ENCODE peak calls at places on chromosomes 5 and 9, in four cellular contexts. C, L, S and X are unnamed samples.

GRCh38 chr5:76403963-76404693 is 1.0 kb downstream of the IQGAP2 start:
- DNase-seq in C (peak; percentile 25), S (peak; percentile 16), L (peak; percentile 79), X (no peak)

GRCh38 chr5:11912-12311 is 80.1 kb upstream of the PLEKHG4B start:
- DNase-seq in C (peak; percentile 45), L (no peak), S (no peak), X (no peak)

GRCh38 chr5:172504736-172505402 is 50.5 kb upstream of the SH3PXD2B start:
- DNase-seq in S (peak; percentile 44), L (no peak), C (no peak), X (peak; percentile 36)

GRCh38 chr5:32709789-32710334 is 1.3 kb upstream of the NPR3 start:
- DNase-seq in L (peak; percentile 47), S (peak; percentile 80), C (peak; percentile 86), X (no peak)

GRCh38 chr9:124306098-124306735 is 48.5 kb downstream of the NEK6 start:
- DNase-seq in L (no peak), S (no peak), C (peak; percentile 75), X (no peak)

GRCh38 chr9:38680827-38681226 is 39.1 kb downstream of the FAM240B start:
- DNase-seq in C (no peak), L (no peak), S (no peak), X (no peak)

GRCh38 chr9:129549684-129550083 is 71.2 kb downstream of the C9orf50 start:
- DNase-seq in S (no peak), C (peak; percentile 67), L (no peak), X (no peak)

GRCh38 chr9:74499111-74499601 is 2.0 kb downstream of the RORB start:
- DNase-seq in S (no peak), C (no peak), L (no peak), X (no peak)

GRCh38 chr9:78023003-78023741 is 8.4 kb downstream of the GNAQ start:
- DNase-seq in L (peak; percentile 48), S (no peak), C (peak; percentile 53), X (no peak)

GRCh38 chr9:99023831-99024230 is 80.1 kb downstream of the COL15A1 start:
- DNase-seq in C (no peak), L (no peak), S (peak; percentile 44), X (no peak)

GRCh38 chr5:1312206-1312605 is 17.3 kb upstream of the TERT start:
- DNase-seq in L (no peak), S (no peak), C (no peak), X (peak; percentile 33)

GRCh38 chr5:1314564-1314982 is 19.7 kb upstream of the TERT start:
- DNase-seq in S (no peak), C (no peak), L (peak; percentile 19), X (peak; percentile 77)

GRCh38 chr5:1311443-1312055 is 16.7 kb upstream of the TERT start:
- DNase-seq in C (no peak), L (no peak), S (no peak), X (peak; percentile 40)

GRCh38 chr5:1312993-1313833 is 18.3 kb upstream of the TERT start:
- DNase-seq in L (peak; percentile 23), C (no peak), S (no peak), X (peak; percentile 78)

GRCh38 chr5:1310118-1310517 is 15.2 kb upstream of the TERT start:
- DNase-seq in S (no peak), L (no peak), C (no peak), X (no peak)
- H3K9me3 ChIP-seq in S (no peaks in the 10 kb centered on the region), L (no peaks in the 10 kb centered on the region), C (no peaks in the 10 kb centered on the region), X (no peaks in the 10 kb centered on the region)

GRCh38 chr5:75034137-75034739 is 18.1 kb downstream of the GCNT4 start:
- DNase-seq in S (no peak), C (no peak), L (peak; percentile 48), X (no peak)
- TF ChIP-seq EP300 in S (no peak), C (no peak), L (no peak), X (no peak)

DNA sequence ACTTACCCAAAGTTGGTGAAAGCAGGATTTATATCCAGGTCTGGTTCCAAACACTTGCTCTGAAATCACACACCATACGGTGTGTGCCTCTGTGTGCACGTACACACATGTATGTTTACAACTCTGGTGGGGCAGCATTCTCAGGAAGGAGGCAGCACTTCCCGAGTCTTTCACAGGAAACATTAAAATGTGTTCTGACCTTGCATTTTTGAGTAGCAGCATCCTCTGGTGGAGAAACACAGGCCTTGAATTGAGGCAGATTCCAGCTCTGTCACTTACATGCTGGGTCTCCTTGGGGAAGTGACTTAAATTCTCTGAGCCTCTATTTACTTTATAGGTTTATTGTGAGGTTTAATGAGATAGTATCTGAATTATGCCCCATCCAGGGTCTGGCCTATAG is 126.4 kb downstream of the RGS3 start:
- DNase-seq in S (no peak), C (peak; percentile 68), L (no peak), X (no peak)
- H3K4me1 ChIP-seq in S (peaks cover 40% of the 10 kb centered on the region), C (peaks cover 21% of the 10 kb centered on the region), L (peaks cover 93% of the 10 kb centered on the region), X (peaks cover 89% of the 10 kb centered on the region)

GRCh38 chr9:137956039-137956438 is 78.5 kb downstream of the CACNA1B start:
- DNase-seq in S (no peak), L (no peak), C (no peak), X (no peak)
- H3K9me3 ChIP-seq in S (no peaks in the 10 kb centered on the region), L (no peaks in the 10 kb centered on the region), C (no peaks in the 10 kb centered on the region), X (no peaks in the 10 kb centered on the region)

DNA sequence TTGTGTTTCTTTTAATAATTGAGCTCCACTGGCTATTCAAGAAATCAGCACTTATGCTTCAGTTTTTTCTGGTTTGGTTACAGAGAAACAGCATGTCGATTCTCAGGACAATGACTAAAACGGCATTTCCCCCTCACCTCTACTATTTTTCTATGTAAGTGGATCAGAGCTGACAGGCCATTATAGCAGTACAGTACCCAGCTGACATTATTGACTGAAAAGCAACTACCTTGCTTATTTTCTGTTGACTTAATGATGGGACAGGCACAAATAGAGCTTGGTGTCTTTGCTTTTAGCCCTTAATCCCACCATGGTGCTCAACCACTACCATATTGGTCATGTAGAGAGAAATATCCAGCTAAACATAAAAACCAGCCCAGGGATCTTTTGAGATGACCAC is 35.4 kb upstream of the CCNG1 start:
- DNase-seq in C (no peak), L (no peak), S (no peak), X (no peak)
- TF ChIP-seq EP300 in C (no peak), L (no peak), S (no peak), X (no peak)